ENCODE peak calls at places on chromosomes 6 and 20, in ten cellular contexts. H is breast epithelium, P is uterus, Q is heart left ventricle, W is ovary, K is lower leg skin, I is endothelial cell of umbilical vein, B is esophagus squamous epithelium, C is testis, X is HCT116. S is an unnamed sample.

GRCh38 chr6:104855507-104855906 is 4.2 kb downstream of the HACE1 start:
- DNase-seq in H (no peak), P (no peak), Q (no peak), W (no peak), K (no peak), I (no peak), B (no peak), C (no peak), X (no peak), S (no peak)

GRCh38 chr6:100806280-100806679 is 74.8 kb downstream of the ASCC3 start:
- DNase-seq in H (no peak), P (no peak), Q (no peak), W (no peak), K (no peak), I (no peak), B (no peak), C (no peak), X (no peak), S (no peak)

GRCh38 chr6:134288538-134289203 is 29.2 kb downstream of the SGK1 start:
- DNase-seq in H (no peak), P (no peak), Q (no peak), W (no peak), K (no peak), I (peak), B (no peak), C (no peak), X (no peak), S (peak)

GRCh38 chr6:130409394-130410095 is 43.7 kb downstream of the TMEM200A start:
- DNase-seq in H (no peak), P (no peak), Q (no peak), W (no peak), K (no peak), I (no peak), B (no peak), C (no peak), X (no peak), S (no peak)

GRCh38 chr6:91505199-91505598 is 918.3 kb upstream of the MAP3K7 start:
- DNase-seq in H (no peak), P (no peak), Q (no peak), W (no peak), K (no peak), I (no peak), B (no peak), C (no peak), X (no peak), S (no peak)

GRCh38 chr6:15887491-15888461 is 224.9 kb upstream of the DTNBP1 start:
- DNase-seq in H (no peak), P (no peak), Q (no peak), W (no peak), K (no peak), I (no peak), B (no peak), C (no peak), X (no peak), S (no peak)

GRCh38 chr6:136927313-136927712 is 5.2 kb downstream of the SLC35D3 start:
- DNase-seq in H (no peak), P (no peak), Q (no peak), W (no peak), K (no peak), I (peak), B (no peak), C (peak), X (peak), S (peak)

GRCh38 chr20:53427951-53428350 is 165.7 kb downstream of the ZNF217 start:
- DNase-seq in H (no peak), P (no peak), Q (no peak), W (no peak), K (no peak), I (no peak), B (no peak), C (no peak), X (no peak), S (no peak)

GRCh38 chr6:150005761-150006651 is 19.3 kb downstream of the RAET1L start:
- DNase-seq in H (no peak), P (no peak), Q (no peak), W (peak), K (peak), I (no peak), B (no peak), C (no peak), X (no peak), S (no peak)

GRCh38 chr6:150741633-150742200 is 123.8 kb upstream of the MTHFD1L start:
- DNase-seq in H (no peak), P (no peak), Q (no peak), W (no peak), K (no peak), I (peak), B (no peak), C (no peak), X (peak), S (no peak)

GRCh38 chr6:157605484-157605883 is 217.6 kb upstream of the SNX9 start:
- DNase-seq in H (no peak), P (no peak), Q (no peak), W (no peak), K (peak), I (no peak), B (no peak), C (no peak), X (no peak), S (no peak)

GRCh38 chr6:12440981-12441380 is 150.8 kb downstream of the EDN1 start:
- DNase-seq in H (no peak), P (no peak), Q (no peak), W (no peak), K (no peak), I (peak), B (no peak), C (no peak), X (no peak), S (no peak)

GRCh38 chr20:47392721-47393073 is 36.2 kb upstream of the ZMYND8 start:
- DNase-seq in H (no peak), P (no peak), Q (no peak), W (no peak), K (no peak), I (no peak), B (no peak), C (no peak), X (no peak), S (no peak)

GRCh38 chr6:3245216-3245615 is 13.5 kb upstream of the PSMG4 start:
- DNase-seq in H (no peak), P (no peak), Q (no peak), W (no peak), K (no peak), I (no peak), B (no peak), C (no peak), X (no peak), S (no peak)

GRCh38 chr20:31915491-31916280 is 36.2 kb downstream of the PDRG1 start:
- DNase-seq in H (no peak), P (no peak), Q (no peak), W (no peak), K (no peak), I (no peak), B (no peak), C (no peak), X (no peak), S (no peak)

GRCh38 chr6:143755301-143755744 is 77.6 kb downstream of the PHACTR2 start:
- DNase-seq in H (no peak), P (no peak), Q (no peak), W (no peak), K (no peak), I (peak), B (no peak), C (no peak), X (no peak), S (no peak)

GRCh38 chr20:60192351-60192750 is 234.1 kb downstream of the CDH26 start:
- DNase-seq in H (no peak), P (no peak), Q (no peak), W (no peak), K (no peak), I (no peak), B (no peak), C (no peak), X (no peak), S (no peak)

GRCh38 chr6:65680232-65680631 is 26.8 kb downstream of the EYS start:
- DNase-seq in H (no peak), P (no peak), Q (no peak), W (no peak), K (no peak), I (no peak), B (no peak), C (no peak), X (no peak), S (no peak)

GRCh38 chr20:36306557-36307411 is 645 bp downstream of the DLGAP4 start:
- DNase-seq in H (no peak), P (no peak), Q (no peak), W (no peak), K (peak), I (no peak), B (no peak), C (no peak), X (no peak), S (no peak)

GRCh38 chr6:26401389-26401986 is 587 bp upstream of the BTN3A1 start:
- DNase-seq in H (no peak), P (no peak), Q (no peak), W (no peak), K (no peak), I (no peak), B (no peak), C (no peak), X (no peak), S (no peak)

GRCh38 chr20:21809961-21810523 is 104.6 kb downstream of the PAX1 start:
- DNase-seq in H (no peak), P (no peak), Q (no peak), W (no peak), K (no peak), I (no peak), B (no peak), C (no peak), X (no peak), S (no peak)

GRCh38 chr6:32126880-32127279 is 1.2 kb downstream of the ATF6B start:
- DNase-seq in H (no peak), P (no peak), Q (no peak), W (no peak), K (no peak), I (no peak), B (no peak), C (no peak), X (no peak), S (no peak)

GRCh38 chr6:119902681-119903080 is 553.1 kb upstream of the MAN1A1 start:
- DNase-seq in H (no peak), P (no peak), Q (no peak), W (no peak), K (no peak), I (no peak), B (no peak), C (no peak), X (no peak), S (no peak)

GRCh38 chr6:27593861-27594260 is 121.0 kb upstream of the ZNF184 start:
- DNase-seq in H (no peak), P (no peak), Q (no peak), W (no peak), K (no peak), I (no peak), B (no peak), C (no peak), X (no peak), S (no peak)

GRCh38 chr6:105319331-105319730 is 83.6 kb downstream of the PREP start:
- DNase-seq in H (no peak), P (no peak), Q (no peak), W (no peak), K (no peak), I (no peak), B (no peak), C (no peak), X (no peak), S (no peak)

GRCh38 chr6:34490390-34491090 is 24.7 kb downstream of the PACSIN1 start:
- DNase-seq in H (no peak), P (no peak), Q (no peak), W (no peak), K (no peak), I (no peak), B (no peak), C (no peak), X (no peak), S (no peak)

GRCh38 chr20:23340524-23340923 is 10.1 kb upstream of the NXT1 start:
- DNase-seq in H (peak), P (peak), Q (peak), W (peak), K (peak), I (peak), B (no peak), C (peak), X (peak), S (peak)

GRCh38 chr6:26269406-26270120 is 95.4 kb upstream of the BTN3A2 start:
- DNase-seq in H (no peak), P (no peak), Q (no peak), W (no peak), K (no peak), I (no peak), B (no peak), C (no peak), X (no peak), S (no peak)

GRCh38 chr6:149855040-149855654 is 9.0 kb downstream of the LRP11 start:
- DNase-seq in H (no peak), P (no peak), Q (no peak), W (no peak), K (no peak), I (peak), B (no peak), C (no peak), X (peak), S (no peak)

GRCh38 chr6:16857969-16858592 is 96.8 kb upstream of the ATXN1 start:
- DNase-seq in H (no peak), P (no peak), Q (no peak), W (no peak), K (no peak), I (no peak), B (no peak), C (no peak), X (no peak), S (no peak)

GRCh38 chr20:58127731-58128130 is 100.7 kb downstream of the ANKRD60 start:
- DNase-seq in H (peak), P (no peak), Q (no peak), W (no peak), K (peak), I (peak), B (no peak), C (no peak), X (peak), S (peak)

GRCh38 chr6:68559716-68560115 is 75.4 kb upstream of the ADGRB3 start:
- DNase-seq in H (no peak), P (no peak), Q (no peak), W (no peak), K (no peak), I (no peak), B (no peak), C (no peak), X (no peak), S (no peak)

GRCh38 chr6:1390071-1390804 is 862 bp downstream of the FOXF2 start:
- DNase-seq in H (no peak), P (no peak), Q (peak), W (no peak), K (no peak), I (peak), B (no peak), C (no peak), X (no peak), S (no peak)

GRCh38 chr20:17223553-17223952 is 3.3 kb upstream of the PCSK2 start:
- DNase-seq in H (no peak), P (no peak), Q (no peak), W (no peak), K (no peak), I (no peak), B (no peak), C (no peak), X (no peak), S (no peak)

GRCh38 chr6:72042088-72042487 is 155.7 kb downstream of the RIMS1 start:
- DNase-seq in H (no peak), P (no peak), Q (no peak), W (no peak), K (no peak), I (no peak), B (no peak), C (no peak), X (no peak), S (no peak)

GRCh38 chr20:54874718-54875117 is 399.3 kb downstream of the DOK5 start:
- DNase-seq in H (no peak), P (no peak), Q (no peak), W (no peak), K (no peak), I (no peak), B (no peak), C (no peak), X (no peak), S (no peak)

GRCh38 chr20:54875307-54875706 is 399.9 kb downstream of the DOK5 start:
- DNase-seq in H (no peak), P (no peak), Q (no peak), W (no peak), K (no peak), I (no peak), B (no peak), C (no peak), X (no peak), S (no peak)

DNA sequence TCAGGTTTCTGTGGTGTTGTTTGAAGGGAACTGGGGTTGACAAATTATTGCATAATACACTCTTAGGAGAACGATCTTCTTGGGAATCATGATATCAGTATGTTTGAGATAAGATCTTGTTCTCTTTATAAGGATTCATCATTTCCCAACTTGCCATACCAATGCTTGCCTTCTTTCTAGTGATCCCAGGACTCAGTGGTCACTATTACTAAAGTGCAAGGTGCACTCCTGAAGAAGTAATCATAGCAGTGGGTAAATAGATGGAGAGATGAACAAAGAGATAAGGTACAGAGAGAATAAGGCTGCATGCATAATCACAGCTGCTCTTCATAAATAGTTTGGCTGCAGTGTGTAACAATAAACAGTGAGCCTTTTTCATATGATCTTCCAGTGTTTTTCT is 404.0 kb downstream of the DOK5 start:
- DNase-seq in H (no peak), P (no peak), Q (no peak), W (no peak), K (no peak), I (no peak), B (no peak), C (no peak), X (no peak), S (no peak)
- TF ChIP-seq POLR2A in H (no peak), P (no peak), Q (no peak), W (no peak), K (no peak), I (no peak), B (no peak), C (no peak), X (no peak), S (no peak)

DNA sequence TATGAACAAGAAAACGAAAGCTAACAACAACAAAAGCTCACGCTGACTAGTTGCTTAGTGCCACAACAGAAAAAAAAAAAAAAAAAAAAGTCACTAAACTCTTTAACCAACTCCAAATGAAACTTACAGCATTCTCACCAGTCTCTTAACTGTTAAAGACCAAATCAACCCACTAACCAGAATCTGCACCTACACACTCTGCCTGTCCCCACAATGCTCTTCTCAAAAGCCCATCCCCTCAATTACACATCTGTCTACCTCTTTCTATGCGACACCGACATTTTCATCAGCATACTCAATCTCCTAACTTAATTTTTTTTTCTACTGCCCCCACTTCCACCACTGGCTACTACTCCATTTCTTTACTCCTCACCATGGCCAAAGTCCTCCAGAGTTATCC is 34.3 kb downstream of the NOL7 start:
- DNase-seq in H (no peak), P (no peak), Q (no peak), W (no peak), K (no peak), I (no peak), B (no peak), C (no peak), X (no peak), S (no peak)
- TF ChIP-seq POLR2A in H (no peak), P (no peak), Q (no peak), W (no peak), K (no peak), I (no peak), B (no peak), C (no peak), X (no peak), S (no peak)

DNA sequence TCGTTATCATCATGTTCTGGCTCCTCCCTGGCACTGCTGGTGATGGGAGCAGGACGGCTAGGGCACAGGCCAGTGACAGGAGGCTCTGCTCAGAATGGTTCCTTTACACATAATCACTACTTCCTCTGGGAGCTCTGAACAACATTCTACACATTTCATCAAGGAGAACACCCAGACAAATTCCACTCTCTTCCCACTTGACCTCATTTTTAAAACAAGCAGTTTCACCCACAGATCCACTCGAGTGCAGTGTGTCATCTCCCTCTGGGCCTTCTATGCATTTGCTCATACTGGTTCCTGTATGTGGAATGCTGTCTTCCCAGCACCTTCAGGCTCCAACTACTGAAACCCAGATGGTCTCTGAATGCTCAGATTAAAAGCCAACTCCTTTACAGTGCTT is 84.8 kb downstream of the ELOVL5 start:
- DNase-seq in H (no peak), P (no peak), Q (no peak), W (no peak), K (no peak), I (no peak), B (no peak), C (no peak), X (no peak), S (no peak)
- TF ChIP-seq POLR2A in H (no peak), P (no peak), Q (no peak), W (no peak), K (no peak), I (no peak), B (no peak), C (no peak), X (no peak), S (no peak)

GRCh38 chr20:63701329-63702035 is 5.0 kb downstream of the TNFRSF6B start:
- DNase-seq in H (peak), P (no peak), Q (no peak), W (no peak), K (no peak), I (no peak), B (no peak), C (no peak), X (no peak), S (peak)
- TF ChIP-seq POLR2A in H (no peak), P (no peak), Q (no peak), W (no peak), K (no peak), I (no peak), B (no peak), C (no peak), X (peak), S (no peak)

GRCh38 chr6:57190140-57190539 is 18.0 kb downstream of the BAG2 start:
- DNase-seq in H (no peak), P (no peak), Q (no peak), W (no peak), K (no peak), I (peak), B (no peak), C (no peak), X (no peak), S (no peak)
- TF ChIP-seq POLR2A in H (no peak), P (no peak), Q (no peak), W (no peak), K (no peak), I (no peak), B (no peak), C (no peak), X (no peak), S (no peak)

DNA sequence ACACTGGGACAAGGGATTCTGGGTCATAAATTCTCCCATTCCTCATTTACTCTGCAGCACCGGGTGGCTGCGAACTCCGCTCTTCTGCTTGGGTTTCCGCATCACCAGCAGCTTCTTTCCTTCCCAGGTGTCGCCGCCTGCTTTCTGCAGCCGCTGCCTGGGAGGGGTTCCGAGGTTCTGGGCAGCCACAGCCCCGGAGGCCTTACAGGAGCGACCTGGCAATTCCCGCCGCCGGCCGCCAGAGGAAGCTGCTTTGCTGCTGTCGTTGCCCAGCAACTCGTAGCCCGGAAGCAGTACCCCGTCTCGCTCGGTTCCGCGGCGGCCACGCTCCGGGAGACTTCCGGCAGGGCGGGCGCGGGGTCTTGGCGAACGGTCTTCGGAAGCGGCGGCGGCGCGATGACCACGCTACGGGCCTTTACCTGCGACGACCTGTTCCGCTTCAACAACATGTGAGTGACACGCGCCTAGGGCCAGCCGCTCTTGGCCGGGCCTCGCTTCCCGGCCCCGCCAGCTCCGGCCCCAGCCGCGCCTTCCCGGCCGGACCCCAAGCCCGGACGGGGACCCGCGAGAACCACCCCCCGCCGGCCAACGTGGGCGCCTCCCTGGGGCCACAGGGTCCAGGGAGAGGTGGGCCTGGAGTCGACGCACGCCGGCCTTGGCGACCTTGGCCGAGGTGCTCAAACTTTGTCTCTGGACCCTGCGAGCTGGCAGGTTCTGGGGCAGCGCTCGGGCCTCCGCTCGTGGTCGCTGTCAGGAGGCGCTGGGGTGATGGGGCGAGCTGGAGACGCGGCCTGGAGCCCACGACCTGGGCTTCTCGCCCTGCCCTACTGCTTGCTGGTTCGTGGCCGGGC is at the start of gene NAA20:
- DNase-seq in H (peak), P (peak), Q (peak), W (peak), K (peak), I (peak), B (peak), C (peak), X (peak), S (peak)
- TF ChIP-seq POLR2A in H (peak), P (peak), Q (peak), W (no peak), K (no peak), I (no peak), B (peak), C (no peak), X (peak), S (peak)

GRCh38 chr6:111873178-111874029 is at the start of gene FYN:
- DNase-seq in H (peak), P (peak), Q (peak), W (peak), K (peak), I (peak), B (peak), C (peak), X (peak), S (peak)
- TF ChIP-seq POLR2A in H (peak), P (peak), Q (peak), W (peak), K (no peak), I (peak), B (peak), C (peak), X (no peak), S (peak)